ENCODE peak calls at places on chromosomes 1 and 21, in five cellular contexts. One of them, this sample, is unnamed.

GRCh38 chr1:26833432-26834405 is 7.2 kb downstream of the ZDHHC18 start:
- DNase-seq in OCI-LY7: peak
- DNase-seq in astrocyte: no peak
- DNase-seq in heart right ventricle: no peak
- DNase-seq in HFF-Myc: no peak
- DNase-seq in this sample: no peak

GRCh38 chr1:109395602-109396512 is 1.9 kb downstream of the SORT1 start:
- DNase-seq in OCI-LY7: peak
- DNase-seq in astrocyte: peak
- DNase-seq in heart right ventricle: no peak
- DNase-seq in HFF-Myc: no peak
- DNase-seq in this sample: peak

GRCh38 chr1:183443025-183443424 is 24.8 kb upstream of the NMNAT2 start:
- DNase-seq in OCI-LY7: no peak
- DNase-seq in astrocyte: peak
- DNase-seq in heart right ventricle: no peak
- DNase-seq in HFF-Myc: no peak
- DNase-seq in this sample: peak

GRCh38 chr21:32456497-32456918 is 44.0 kb downstream of the EVA1C start:
- DNase-seq in OCI-LY7: no peak
- DNase-seq in astrocyte: peak
- DNase-seq in heart right ventricle: no peak
- DNase-seq in HFF-Myc: peak
- DNase-seq in this sample: peak

GRCh38 chr1:94299627-94300552 is 62.5 kb upstream of the ARHGAP29 start:
- DNase-seq in OCI-LY7: no peak
- DNase-seq in astrocyte: peak
- DNase-seq in heart right ventricle: peak
- DNase-seq in HFF-Myc: no peak
- DNase-seq in this sample: peak

GRCh38 chr1:177032434-177032833 is 132.1 kb downstream of the ASTN1 start:
- DNase-seq in OCI-LY7: no peak
- DNase-seq in astrocyte: no peak
- DNase-seq in heart right ventricle: no peak
- DNase-seq in HFF-Myc: no peak
- DNase-seq in this sample: no peak

GRCh38 chr1:30525631-30525979 is 197.8 kb downstream of the MATN1 start:
- DNase-seq in OCI-LY7: no peak
- DNase-seq in astrocyte: no peak
- DNase-seq in heart right ventricle: no peak
- DNase-seq in HFF-Myc: no peak
- DNase-seq in this sample: no peak

GRCh38 chr1:192183788-192184187 is 25.5 kb downstream of the RGS18 start:
- DNase-seq in OCI-LY7: no peak
- DNase-seq in astrocyte: no peak
- DNase-seq in heart right ventricle: no peak
- DNase-seq in HFF-Myc: no peak
- DNase-seq in this sample: no peak

GRCh38 chr1:80384037-80384830 is 1377.7 kb upstream of the ADGRL4 start:
- DNase-seq in OCI-LY7: no peak
- DNase-seq in astrocyte: peak
- DNase-seq in heart right ventricle: no peak
- DNase-seq in HFF-Myc: no peak
- DNase-seq in this sample: peak

GRCh38 chr1:154459044-154459443 is 43.0 kb upstream of the TDRD10 start:
- DNase-seq in OCI-LY7: no peak
- DNase-seq in astrocyte: no peak
- DNase-seq in heart right ventricle: no peak
- DNase-seq in HFF-Myc: no peak
- DNase-seq in this sample: no peak

GRCh38 chr1:234533034-234533571 is 54.1 kb upstream of the TARBP1 start:
- DNase-seq in OCI-LY7: no peak
- DNase-seq in astrocyte: peak
- DNase-seq in heart right ventricle: peak
- DNase-seq in HFF-Myc: peak
- DNase-seq in this sample: peak

GRCh38 chr1:111541721-111542120 is 38.3 kb upstream of the ADORA3 start:
- DNase-seq in OCI-LY7: no peak
- DNase-seq in astrocyte: peak
- DNase-seq in heart right ventricle: no peak
- DNase-seq in HFF-Myc: no peak
- DNase-seq in this sample: peak

GRCh38 chr1:191963286-191963685 is 195.0 kb upstream of the RGS18 start:
- DNase-seq in OCI-LY7: no peak
- DNase-seq in astrocyte: peak
- DNase-seq in heart right ventricle: no peak
- DNase-seq in HFF-Myc: no peak
- DNase-seq in this sample: peak

GRCh38 chr1:3534803-3535637 is 76.3 kb downstream of the MEGF6 start:
- DNase-seq in OCI-LY7: no peak
- DNase-seq in astrocyte: no peak
- DNase-seq in heart right ventricle: no peak
- DNase-seq in HFF-Myc: no peak
- DNase-seq in this sample: no peak

GRCh38 chr1:26075421-26076144 is 8.2 kb upstream of the TRIM63 start:
- DNase-seq in OCI-LY7: no peak
- DNase-seq in astrocyte: no peak
- DNase-seq in heart right ventricle: peak
- DNase-seq in HFF-Myc: no peak
- DNase-seq in this sample: no peak

GRCh38 chr1:43067856-43068751 is 104.0 kb downstream of the EBNA1BP2 start:
- DNase-seq in OCI-LY7: no peak
- DNase-seq in astrocyte: no peak
- DNase-seq in heart right ventricle: no peak
- DNase-seq in HFF-Myc: no peak
- DNase-seq in this sample: no peak

GRCh38 chr1:29490204-29490934 is 254.0 kb downstream of the PTPRU start:
- DNase-seq in OCI-LY7: no peak
- DNase-seq in astrocyte: no peak
- DNase-seq in heart right ventricle: no peak
- DNase-seq in HFF-Myc: no peak
- DNase-seq in this sample: no peak

GRCh38 chr1:48061162-48062136 is 64.3 kb upstream of the TRABD2B start:
- DNase-seq in OCI-LY7: peak
- DNase-seq in astrocyte: peak
- DNase-seq in heart right ventricle: no peak
- DNase-seq in HFF-Myc: peak
- DNase-seq in this sample: peak

GRCh38 chr1:207335695-207336363 is 14.4 kb downstream of the CD55 start:
- DNase-seq in OCI-LY7: peak
- DNase-seq in astrocyte: no peak
- DNase-seq in heart right ventricle: no peak
- DNase-seq in HFF-Myc: no peak
- DNase-seq in this sample: peak

DNA sequence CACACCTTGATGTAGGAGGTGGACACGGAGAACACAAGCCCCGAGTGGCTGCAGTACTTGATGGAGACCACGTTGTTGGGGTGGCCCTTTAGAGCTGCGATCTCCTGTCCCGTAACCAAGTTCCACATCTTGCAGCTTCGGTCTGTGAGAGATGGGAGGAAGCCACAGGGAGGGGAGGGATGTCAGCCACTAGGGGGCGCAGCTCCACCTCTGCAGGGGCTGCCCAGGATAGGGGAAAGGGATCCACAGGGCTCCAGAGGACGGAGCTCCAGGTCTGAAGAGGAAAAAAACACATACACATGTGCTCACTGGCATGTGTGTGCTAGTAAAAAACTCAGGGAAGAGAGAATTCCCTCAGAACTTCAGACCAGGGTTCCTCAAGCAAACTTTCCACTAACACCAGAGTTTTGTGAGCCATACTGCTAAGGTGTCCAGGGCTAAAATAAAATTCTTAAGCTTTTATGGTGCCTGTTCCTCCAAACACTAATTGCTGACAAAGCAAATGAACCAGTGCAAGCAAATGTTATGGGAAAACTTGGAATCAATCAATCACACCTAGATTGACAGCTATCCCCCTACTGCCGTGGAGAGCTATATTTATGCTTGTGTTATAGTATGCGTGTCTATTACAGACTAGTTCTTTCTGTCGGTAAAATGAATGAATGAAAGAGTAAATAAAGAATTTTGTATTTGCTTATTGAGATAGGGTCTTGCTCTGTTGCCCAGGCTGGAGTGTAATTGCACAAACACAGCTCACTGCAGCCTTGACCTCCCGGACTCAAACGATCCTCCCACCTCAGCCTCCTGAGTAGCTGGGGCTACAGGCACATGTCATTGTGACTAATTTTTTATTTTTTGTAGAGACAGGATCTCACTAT is 43.7 kb downstream of the KIF21B start:
- DNase-seq in OCI-LY7: peak
- DNase-seq in astrocyte: no peak
- DNase-seq in heart right ventricle: no peak
- DNase-seq in HFF-Myc: no peak
- DNase-seq in this sample: peak
- TF ChIP-seq CTCF in OCI-LY7: peak
- TF ChIP-seq CTCF in astrocyte: peak
- TF ChIP-seq CTCF in heart right ventricle: peak
- TF ChIP-seq CTCF in HFF-Myc: peak
- TF ChIP-seq CTCF in this sample: peak

GRCh38 chr21:43201491-43201890 is 32.7 kb downstream of the CRYAA start:
- DNase-seq in OCI-LY7: peak
- DNase-seq in astrocyte: no peak
- DNase-seq in heart right ventricle: no peak
- DNase-seq in HFF-Myc: no peak
- DNase-seq in this sample: no peak
- H3K4me3 ChIP-seq in OCI-LY7: no peak
- H3K4me3 ChIP-seq in astrocyte: no peak
- H3K4me3 ChIP-seq in heart right ventricle: no peak
- H3K4me3 ChIP-seq in HFF-Myc: no peak
- H3K4me3 ChIP-seq in this sample: no peak

DNA sequence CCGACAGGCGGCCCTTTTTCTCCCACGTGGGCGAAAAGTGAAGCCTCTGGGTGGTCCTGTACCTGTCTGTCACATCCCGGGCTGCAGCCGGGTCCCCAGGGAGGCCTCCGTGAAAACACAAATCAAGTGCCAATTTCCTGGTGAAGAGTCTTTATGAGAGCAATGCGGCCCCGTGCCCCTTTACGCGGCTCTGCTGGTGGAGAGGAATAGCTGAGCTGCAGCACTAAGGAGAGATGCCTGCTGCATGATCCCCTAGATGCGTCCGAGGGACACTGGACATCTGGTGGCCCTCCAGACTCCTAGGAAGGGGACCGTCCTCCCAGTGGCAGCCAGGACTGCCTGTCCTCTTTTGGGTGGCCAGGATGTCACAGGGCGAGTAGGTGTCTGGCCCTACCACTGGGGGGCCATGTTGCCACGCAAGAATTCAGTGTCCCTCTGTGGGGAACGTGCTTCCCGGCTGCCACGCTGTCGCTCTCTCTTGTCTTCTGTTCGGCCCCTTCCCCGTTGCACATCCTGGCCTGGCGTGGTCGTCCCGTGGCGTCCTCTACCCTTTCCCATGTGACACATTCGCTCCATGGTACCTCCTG is 38.7 kb downstream of the COL18A1 start:
- DNase-seq in OCI-LY7: no peak
- DNase-seq in astrocyte: no peak
- DNase-seq in heart right ventricle: peak
- DNase-seq in HFF-Myc: no peak
- DNase-seq in this sample: no peak
- TF ChIP-seq CTCF in OCI-LY7: no peak
- TF ChIP-seq CTCF in astrocyte: no peak
- TF ChIP-seq CTCF in heart right ventricle: no peak
- TF ChIP-seq CTCF in HFF-Myc: no peak
- TF ChIP-seq CTCF in this sample: no peak

GRCh38 chr21:28883931-28884330 is 108.7 kb downstream of the LTN1 start:
- DNase-seq in OCI-LY7: no peak
- DNase-seq in astrocyte: no peak
- DNase-seq in heart right ventricle: no peak
- DNase-seq in HFF-Myc: no peak
- DNase-seq in this sample: no peak
- H3K4me3 ChIP-seq in OCI-LY7: peak
- H3K4me3 ChIP-seq in astrocyte: no peak
- H3K4me3 ChIP-seq in heart right ventricle: peak
- H3K4me3 ChIP-seq in HFF-Myc: peak
- H3K4me3 ChIP-seq in this sample: peak

GRCh38 chr1:23357112-23357908 is 12.3 kb downstream of the ZNF436 start:
- DNase-seq in OCI-LY7: no peak
- DNase-seq in astrocyte: no peak
- DNase-seq in heart right ventricle: no peak
- DNase-seq in HFF-Myc: no peak
- DNase-seq in this sample: no peak

GRCh38 chr1:23356451-23356850 is 12.4 kb upstream of the HNRNPR start:
- DNase-seq in OCI-LY7: no peak
- DNase-seq in astrocyte: no peak
- DNase-seq in heart right ventricle: no peak
- DNase-seq in HFF-Myc: no peak
- DNase-seq in this sample: no peak

GRCh38 chr1:23358310-23358709 is 11.3 kb downstream of the ZNF436 start:
- DNase-seq in OCI-LY7: no peak
- DNase-seq in astrocyte: no peak
- DNase-seq in heart right ventricle: no peak
- DNase-seq in HFF-Myc: no peak
- DNase-seq in this sample: no peak

GRCh38 chr1:23352096-23352695 is 8.1 kb upstream of the HNRNPR start:
- DNase-seq in OCI-LY7: no peak
- DNase-seq in astrocyte: no peak
- DNase-seq in heart right ventricle: no peak
- DNase-seq in HFF-Myc: no peak
- DNase-seq in this sample: no peak

GRCh38 chr1:23354260-23354659 is 10.2 kb upstream of the HNRNPR start:
- DNase-seq in OCI-LY7: peak
- DNase-seq in astrocyte: no peak
- DNase-seq in heart right ventricle: no peak
- DNase-seq in HFF-Myc: no peak
- DNase-seq in this sample: no peak
- TF ChIP-seq CTCF in OCI-LY7: peak
- TF ChIP-seq CTCF in astrocyte: peak
- TF ChIP-seq CTCF in heart right ventricle: no peak
- TF ChIP-seq CTCF in HFF-Myc: peak
- TF ChIP-seq CTCF in this sample: peak

GRCh38 chr1:77039739-77040138 is 172.5 kb downstream of the ST6GALNAC5 start:
- DNase-seq in OCI-LY7: no peak
- DNase-seq in astrocyte: peak
- DNase-seq in heart right ventricle: no peak
- DNase-seq in HFF-Myc: peak
- DNase-seq in this sample: peak
- H3K4me3 ChIP-seq in OCI-LY7: no peak
- H3K4me3 ChIP-seq in astrocyte: no peak
- H3K4me3 ChIP-seq in heart right ventricle: no peak
- H3K4me3 ChIP-seq in HFF-Myc: no peak
- H3K4me3 ChIP-seq in this sample: no peak

This sample was measured in fibroblast of pulmonary artery.